ENCODE peak calls at places on chromosomes 6 and 20, in eight cellular contexts. E is HepG2; K is Calu3; L is brain microvascular endothelial cell; U is GM13976; N is GM12878; J is CD4-positive, alpha-beta T cell; M is right lobe of liver. S is an unnamed sample.

GRCh38 chr6:28956331-28956730 is 32.5 kb upstream of the TRIM27 start:
- DNase-seq in E (no peak), K (no peak), L (no peak), U (no peak), N (no peak), J (no peak), M (no peak), S (no peak)

GRCh38 chr6:166361080-166361429 is 18.7 kb upstream of the SFT2D1 start:
- DNase-seq in E (peak; percentile 99), K (peak; percentile 51), L (peak; percentile 47), U (no peak), N (no peak), J (no peak), M (peak; percentile 92), S (no peak)

GRCh38 chr6:75044846-75045245 is 161.0 kb downstream of the COL12A1 start:
- DNase-seq in E (no peak), K (no peak), L (no peak), U (no peak), N (no peak), J (no peak), M (no peak), S (no peak)

GRCh38 chr20:37651932-37652331 is 41.9 kb upstream of the CTNNBL1 start:
- DNase-seq in E (peak; percentile 51), K (peak; percentile 77), L (no peak), U (peak; percentile 35), N (no peak), J (peak; percentile 4), M (peak; percentile 79), S (no peak)

GRCh38 chr6:53855940-53856339 is 61.1 kb downstream of the LRRC1 start:
- DNase-seq in E (no peak), K (no peak), L (no peak), U (no peak), N (no peak), J (no peak), M (no peak), S (no peak)

GRCh38 chr20:9460518-9460917 is 53.9 kb upstream of the LAMP5 start:
- DNase-seq in E (no peak), K (peak; percentile 2), L (peak; percentile 40), U (no peak), N (no peak), J (no peak), M (no peak), S (no peak)

GRCh38 chr6:35754452-35755321 is 17.9 kb downstream of the ARMC12 start:
- DNase-seq in E (no peak), K (peak; percentile 49), L (no peak), U (no peak), N (no peak), J (no peak), M (no peak), S (no peak)

GRCh38 chr20:64256282-64256947 is 867 bp downstream of the PCMTD2 start:
- DNase-seq in E (no peak), K (no peak), L (no peak), U (no peak), N (no peak), J (no peak), M (no peak), S (no peak)

GRCh38 chr6:113578691-113579090 is 278.5 kb upstream of the MARCKS start:
- DNase-seq in E (no peak), K (no peak), L (no peak), U (no peak), N (no peak), J (no peak), M (no peak), S (no peak)

GRCh38 chr6:132364249-132364648 is 37.0 kb downstream of the MOXD1 start:
- DNase-seq in E (no peak), K (no peak), L (no peak), U (no peak), N (no peak), J (no peak), M (no peak), S (no peak)

GRCh38 chr6:8135276-8135675 is 32.9 kb upstream of the EEF1E1 start:
- DNase-seq in E (no peak), K (no peak), L (no peak), U (no peak), N (no peak), J (no peak), M (no peak), S (no peak)
- TF ChIP-seq CTCF in E (no peak), K (no peak), L (no peak), U (no peak), N (no peak), J (no peak), M (no peak), S (no peak)

GRCh38 chr6:90936286-90936685 is 349.4 kb upstream of the MAP3K7 start:
- DNase-seq in E (no peak), K (no peak), L (no peak), U (no peak), N (no peak), J (no peak), M (no peak), S (no peak)

GRCh38 chr6:90938116-90938515 is 351.2 kb upstream of the MAP3K7 start:
- DNase-seq in E (no peak), K (no peak), L (no peak), U (no peak), N (no peak), J (no peak), M (no peak), S (no peak)

GRCh38 chr6:90939906-90940305 is 353.0 kb upstream of the MAP3K7 start:
- DNase-seq in E (no peak), K (no peak), L (no peak), U (no peak), N (no peak), J (no peak), M (no peak), S (no peak)

GRCh38 chr6:90941885-90942284 is 355.0 kb upstream of the MAP3K7 start:
- DNase-seq in E (no peak), K (no peak), L (no peak), U (no peak), N (no peak), J (no peak), M (no peak), S (no peak)

GRCh38 chr6:90940812-90941481 is 354.1 kb upstream of the MAP3K7 start:
- DNase-seq in E (peak; percentile 44), K (no peak), L (peak; percentile 40), U (peak; percentile 55), N (peak; percentile 80), J (no peak), M (no peak), S (no peak)
- TF ChIP-seq CTCF in E (peak; percentile 69), K (no peak), L (peak; percentile 47), U (no peak), N (peak; percentile 34), J (peak; percentile 40), M (peak; percentile 53), S (peak; percentile 83)

GRCh38 chr20:34030453-34030852 is 36.7 kb downstream of the RALY start:
- DNase-seq in E (no peak), K (no peak), L (no peak), U (no peak), N (no peak), J (no peak), M (no peak), S (no peak)
- TF ChIP-seq CTCF in E (no peak), K (no peak), L (no peak), U (no peak), N (no peak), J (no peak), M (no peak), S (no peak)

GRCh38 chr20:24492031-24492607 is 22.7 kb downstream of the SYNDIG1 start:
- DNase-seq in E (peak; percentile 21), K (no peak), L (no peak), U (no peak), N (no peak), J (no peak), M (no peak), S (no peak)

GRCh38 chr20:24492698-24493097 is 23.3 kb downstream of the SYNDIG1 start:
- DNase-seq in E (no peak), K (no peak), L (no peak), U (no peak), N (no peak), J (no peak), M (no peak), S (no peak)

GRCh38 chr20:24489631-24490260 is 20.3 kb downstream of the SYNDIG1 start:
- DNase-seq in E (no peak), K (no peak), L (no peak), U (no peak), N (no peak), J (no peak), M (no peak), S (no peak)

GRCh38 chr20:24490598-24490997 is 21.2 kb downstream of the SYNDIG1 start:
- DNase-seq in E (no peak), K (no peak), L (no peak), U (no peak), N (no peak), J (no peak), M (no peak), S (no peak)

DNA sequence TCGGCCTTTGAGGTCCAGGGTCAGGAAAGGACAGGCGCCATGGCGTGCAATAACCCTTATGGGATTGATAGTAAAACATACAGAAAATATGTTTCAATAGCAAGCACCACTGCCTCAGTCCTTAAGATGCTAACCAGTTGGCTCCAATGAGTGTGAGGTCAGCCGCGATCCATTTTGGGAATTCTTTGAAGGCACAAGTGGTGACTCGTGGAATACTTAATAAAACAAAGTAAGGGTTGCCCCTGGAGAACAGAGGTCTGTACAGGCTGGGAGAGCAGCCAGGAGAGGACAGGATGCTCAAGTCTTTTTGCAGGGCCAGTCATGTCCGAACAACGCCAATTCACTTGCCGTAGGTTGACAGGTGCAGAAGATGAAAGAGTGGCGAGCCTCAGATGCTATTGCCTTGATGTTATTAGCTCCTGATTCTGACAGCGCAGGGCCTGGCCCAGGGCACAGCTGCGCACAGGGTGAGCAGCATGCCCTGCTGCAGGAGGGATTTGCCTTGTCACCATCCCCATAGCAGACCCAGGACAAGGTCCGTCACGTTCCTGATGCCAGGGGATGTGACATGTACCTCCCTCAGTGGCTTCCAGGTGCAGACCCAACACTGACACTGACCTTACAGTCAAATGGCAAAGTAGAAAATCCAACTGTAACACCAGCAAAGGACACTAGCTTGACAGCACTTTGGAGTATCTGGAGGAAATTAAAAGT is 21.8 kb downstream of the SYNDIG1 start:
- DNase-seq in E (no peak), K (no peak), L (no peak), U (no peak), N (no peak), J (no peak), M (no peak), S (no peak)
- TF ChIP-seq CTCF in E (no peak), K (no peak), L (no peak), U (no peak), N (no peak), J (no peak), M (no peak), S (no peak)